ENCODE peak calls at places on chromosomes 1 and 21, in five cellular contexts. O, X, A, Q and I are unnamed samples.

GRCh38 chr1:241998412-241998921 is 431 bp downstream of the MAP1LC3C start:
- DNase-seq in O (peak), A (peak), X (peak), Q (peak), I (peak)

GRCh38 chr1:56362994-56363770 is 216.2 kb downstream of the PLPP3 start:
- DNase-seq in A (no peak), X (no peak), Q (no peak), O (no peak), I (no peak)

GRCh38 chr1:2322065-2322571 is 69.2 kb downstream of the MORN1 start:
- DNase-seq in Q (peak), O (peak), X (peak), A (peak), I (no peak)

GRCh38 chr21:27275294-27275927 is 308.5 kb upstream of the ADAMTS5 start:
- DNase-seq in Q (no peak), X (no peak), O (no peak), A (peak), I (no peak)

GRCh38 chr1:6205849-6206845 is at the start of gene RNF207:
- DNase-seq in A (peak), X (peak), Q (peak), O (peak), I (peak)

GRCh38 chr1:36055706-36056105 is 28.2 kb upstream of the TEKT2 start:
- DNase-seq in X (no peak), O (no peak), Q (no peak), A (no peak), I (no peak)

GRCh38 chr1:101238041-101238515 is 1.3 kb downstream of the S1PR1 start:
- DNase-seq in Q (no peak), X (peak), O (peak), A (no peak), I (no peak)

GRCh38 chr21:41895643-41896493 is 16.7 kb upstream of the PRDM15 start:
- DNase-seq in X (peak), A (no peak), O (peak), Q (no peak), I (no peak)

GRCh38 chr1:242081446-242081845 is 82.5 kb upstream of the MAP1LC3C start:
- DNase-seq in Q (no peak), X (no peak), O (no peak), A (no peak), I (no peak)

GRCh38 chr1:230167419-230167852 is 100.4 kb downstream of the GALNT2 start:
- DNase-seq in A (peak), Q (peak), X (peak), O (peak), I (peak)

DNA sequence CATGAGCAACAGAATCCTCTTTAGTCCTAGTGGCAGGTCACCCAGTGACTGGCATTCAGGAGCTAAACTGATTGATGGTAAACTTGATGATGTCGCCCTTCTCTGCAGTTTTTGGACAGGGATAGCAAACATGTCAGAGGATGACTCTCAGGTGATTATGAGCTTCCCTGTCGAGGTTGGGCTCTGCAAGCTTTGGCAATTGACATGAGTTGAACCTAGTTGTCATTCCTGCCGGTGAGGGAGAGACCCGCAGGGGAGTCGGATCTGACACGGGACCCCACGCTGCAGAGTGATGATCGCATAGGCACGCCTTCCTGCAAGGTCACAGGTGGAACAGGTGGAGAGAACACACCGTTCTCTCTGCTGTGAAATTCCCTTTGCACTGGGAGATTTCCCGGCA is 438.0 kb upstream of the VAMP3 start:
- DNase-seq in O (no peak), X (no peak), A (no peak), Q (no peak), I (no peak)
- TF ChIP-seq CTCF in O (no peak), X (no peak), A (no peak), Q (no peak), I (no peak)

DNA sequence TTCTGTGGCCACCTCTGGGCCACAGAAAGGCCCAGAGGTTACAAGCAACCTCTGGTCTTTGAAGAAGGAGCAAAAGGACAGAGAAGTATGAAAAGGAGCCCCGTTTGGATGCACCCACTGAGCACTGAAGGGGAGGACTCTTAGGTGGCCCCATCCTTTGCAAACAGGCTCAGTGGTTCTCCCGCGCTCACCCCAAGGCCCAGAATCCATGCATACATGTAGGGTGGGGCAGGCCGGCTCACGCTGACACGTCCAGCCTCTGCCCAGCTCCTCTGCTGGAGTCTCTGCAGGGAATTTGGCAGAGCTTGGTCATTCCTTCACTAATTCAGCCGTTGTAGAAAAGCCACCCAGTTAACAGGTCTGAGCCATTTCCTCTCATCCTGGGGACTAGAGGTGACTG is 61.3 kb upstream of the AJAP1 start:
- DNase-seq in O (no peak), A (no peak), X (no peak), Q (no peak), I (no peak)
- TF ChIP-seq CTCF in O (no peak), A (no peak), X (no peak), Q (no peak), I (no peak)

GRCh38 chr1:17870679-17871078 is 115.5 kb downstream of the ACTL8 start:
- DNase-seq in O (no peak), X (no peak), Q (no peak), A (no peak), I (no peak)
- TF ChIP-seq CTCF in O (no peak), X (no peak), Q (no peak), A (no peak), I (no peak)

GRCh38 chr21:28793043-28793442 is 199.6 kb downstream of the LTN1 start:
- DNase-seq in O (no peak), A (peak), Q (no peak), X (peak), I (no peak)
- TF ChIP-seq CTCF in O (peak), A (peak), Q (no peak), X (peak), I (no peak)

GRCh38 chr1:99265124-99265523 is 832 bp downstream of the PLPPR4 start:
- DNase-seq in O (no peak), A (no peak), Q (no peak), X (no peak), I (no peak)

GRCh38 chr1:99266731-99267130 is 2.4 kb downstream of the PLPPR4 start:
- DNase-seq in Q (no peak), O (no peak), X (no peak), A (peak), I (no peak)

GRCh38 chr1:99269321-99269720 is 5.0 kb downstream of the PLPPR4 start:
- DNase-seq in O (no peak), X (no peak), Q (no peak), A (no peak), I (no peak)

GRCh38 chr1:99268021-99268420 is 3.7 kb downstream of the PLPPR4 start:
- DNase-seq in A (peak), X (no peak), Q (no peak), O (no peak), I (no peak)

GRCh38 chr1:99264201-99265021 is at the start of gene PLPPR4:
- DNase-seq in X (peak), Q (peak), A (peak), O (peak), I (peak)
- TF ChIP-seq CTCF in X (no peak), Q (no peak), A (no peak), O (no peak), I (no peak)

DNA sequence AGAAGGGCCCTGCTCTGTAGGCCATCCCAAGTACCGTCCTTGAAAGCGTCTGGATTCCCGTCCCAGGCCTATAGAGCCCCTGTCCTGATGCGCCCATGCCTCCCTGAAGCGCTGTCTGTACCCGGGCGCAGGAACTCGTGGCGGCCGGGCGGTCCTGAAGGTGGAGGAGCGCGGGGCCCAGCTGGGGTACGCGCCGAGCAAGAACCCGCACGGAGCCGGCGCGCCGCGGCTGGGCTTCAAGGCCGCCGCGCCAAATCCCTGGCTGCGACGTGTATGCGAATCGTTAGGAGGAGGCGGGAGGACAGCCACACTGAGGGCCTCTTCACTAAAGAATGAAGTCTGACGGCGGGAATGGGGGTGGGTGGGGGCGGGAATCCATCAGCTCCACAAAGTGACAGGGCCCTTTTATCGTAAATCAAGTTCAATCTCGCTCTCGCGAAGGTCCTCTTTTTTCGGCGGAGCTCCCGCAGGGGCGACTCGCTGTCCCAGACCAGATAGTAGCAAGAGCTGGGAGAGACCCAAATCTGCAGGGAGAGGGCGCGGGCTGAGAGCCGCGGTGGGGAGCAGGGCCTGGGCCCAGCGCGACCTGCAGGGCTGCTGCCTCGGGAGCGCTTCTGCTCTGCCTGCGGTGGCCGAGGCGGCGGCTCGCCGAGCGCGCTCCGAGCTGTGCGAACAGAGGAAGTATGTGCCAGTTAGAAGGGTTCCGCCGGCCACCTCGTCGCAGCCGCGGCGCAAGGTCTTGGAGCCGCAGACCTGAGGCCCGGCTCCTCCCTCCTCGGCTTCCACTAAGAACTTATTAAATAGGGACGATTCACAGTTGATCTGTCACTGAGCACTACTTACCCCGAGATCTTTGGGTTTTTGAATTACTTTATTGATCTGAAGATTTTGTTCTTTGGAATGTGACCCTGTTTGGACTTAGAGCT is 10.4 kb downstream of the BARHL2 start:
- DNase-seq in O (peak), X (peak), A (peak), Q (peak), I (peak)
- TF ChIP-seq CTCF in O (no peak), X (no peak), A (no peak), Q (no peak), I (no peak)

GRCh38 chr1:38745476-38746410 is 113.8 kb downstream of the RRAGC start:
- DNase-seq in Q (no peak), X (no peak), O (no peak), A (no peak), I (no peak)
- TF ChIP-seq CTCF in Q (no peak), X (no peak), O (no peak), A (no peak), I (no peak)

DNA sequence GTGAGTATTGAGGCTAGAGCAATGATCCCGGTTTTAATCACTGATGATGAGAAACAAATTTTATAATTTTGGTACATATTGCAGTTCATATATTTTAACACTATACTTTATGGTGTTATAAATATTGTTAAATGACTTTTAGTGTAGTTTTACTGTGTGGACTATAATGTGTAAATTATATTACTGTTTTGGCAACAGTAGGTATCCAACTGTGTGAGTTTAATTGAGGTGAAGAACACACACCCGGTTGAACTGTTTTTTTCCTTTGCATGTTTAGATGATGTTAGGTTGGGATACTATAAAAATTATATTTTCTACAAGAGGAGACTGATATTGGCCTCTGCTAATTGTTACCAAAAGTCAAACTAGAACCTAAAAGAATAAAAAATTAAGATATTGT is 166.5 kb downstream of the SDCCAG8 start:
- DNase-seq in O (no peak), X (no peak), Q (no peak), A (no peak), I (no peak)
- TF ChIP-seq CTCF in O (no peak), X (no peak), Q (no peak), A (no peak), I (no peak)

DNA sequence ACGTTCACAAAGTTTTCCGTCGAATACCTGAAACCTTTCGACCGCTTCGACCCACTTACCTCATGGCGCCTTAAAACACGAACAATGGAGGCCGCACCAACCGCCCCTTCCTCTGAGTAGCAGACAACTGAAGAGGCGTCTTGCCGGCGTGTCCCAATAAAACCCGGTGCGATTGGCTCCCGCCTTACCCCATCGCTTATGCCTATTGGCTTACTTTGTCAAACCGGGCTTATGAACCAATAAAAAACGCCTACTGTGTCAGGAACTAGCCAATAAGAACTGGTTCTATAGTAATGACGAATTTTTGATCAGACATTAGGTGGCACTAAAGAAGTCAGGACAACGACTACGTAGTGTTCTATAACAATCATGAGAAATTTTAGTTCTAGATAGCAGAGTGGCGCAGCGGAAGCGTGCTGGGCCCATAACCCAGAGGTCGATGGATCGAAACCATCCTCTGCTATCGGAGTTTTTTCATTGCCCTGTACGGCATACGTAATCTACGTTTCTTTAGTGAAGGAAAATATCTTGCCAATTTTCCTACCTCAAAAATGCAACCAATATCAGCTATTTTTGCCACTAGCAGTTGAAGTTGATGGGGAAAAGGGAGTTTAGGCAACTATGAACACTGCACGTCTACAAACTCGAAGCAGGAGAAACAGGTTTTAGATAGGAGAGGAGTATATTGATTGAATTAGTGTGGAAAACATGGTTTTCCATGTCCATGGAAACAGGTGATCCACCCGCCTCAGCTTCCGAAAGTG is at the start of gene ILF2:
- DNase-seq in A (peak), Q (peak), X (peak), O (peak), I (peak)
- TF ChIP-seq CTCF in A (no peak), Q (peak), X (no peak), O (no peak), I (no peak)